ENCODE peak calls at places on chromosomes 3 and 15, in seven cellular contexts. One of them, this sample, is unnamed.

GRCh38 chr3:168616901-168617300 is 521.2 kb upstream of the GOLIM4 start:
- DNase-seq in A549: no peak
- DNase-seq in left ventricle myocardium inferior: no peak
- DNase-seq in fibroblast of mammary gland: no peak
- DNase-seq in pancreas: no peak
- DNase-seq in GM12878: no peak
- DNase-seq in heart left ventricle: no peak
- DNase-seq in this sample: no peak

GRCh38 chr3:183845090-183845489 is 19.7 kb upstream of the MAP6D1 start:
- DNase-seq in pancreas: no peak
- DNase-seq in GM12878: no peak
- DNase-seq in A549: no peak
- DNase-seq in fibroblast of mammary gland: no peak
- DNase-seq in left ventricle myocardium inferior: no peak
- DNase-seq in heart left ventricle: no peak
- DNase-seq in this sample: no peak

GRCh38 chr3:40258555-40258954 is 51.0 kb upstream of the EIF1B start:
- DNase-seq in GM12878: no peak
- DNase-seq in heart left ventricle: no peak
- DNase-seq in fibroblast of mammary gland: peak
- DNase-seq in pancreas: no peak
- DNase-seq in left ventricle myocardium inferior: no peak
- DNase-seq in A549: peak
- DNase-seq in this sample: peak

GRCh38 chr15:57640935-57641682 is 49.4 kb downstream of the MYZAP start:
- DNase-seq in pancreas: no peak
- DNase-seq in fibroblast of mammary gland: peak
- DNase-seq in GM12878: no peak
- DNase-seq in A549: peak
- DNase-seq in heart left ventricle: no peak
- DNase-seq in left ventricle myocardium inferior: no peak
- DNase-seq in this sample: peak

GRCh38 chr3:143101792-143102381 is 17.7 kb upstream of the CHST2 start:
- DNase-seq in GM12878: no peak
- DNase-seq in pancreas: no peak
- DNase-seq in heart left ventricle: no peak
- DNase-seq in A549: no peak
- DNase-seq in left ventricle myocardium inferior: no peak
- DNase-seq in fibroblast of mammary gland: no peak
- DNase-seq in this sample: no peak

GRCh38 chr15:85024509-85025336 is 43.1 kb downstream of the PDE8A start:
- DNase-seq in A549: peak
- DNase-seq in GM12878: no peak
- DNase-seq in heart left ventricle: no peak
- DNase-seq in fibroblast of mammary gland: peak
- DNase-seq in pancreas: no peak
- DNase-seq in left ventricle myocardium inferior: no peak
- DNase-seq in this sample: no peak

GRCh38 chr3:72797773-72798543 is 50.3 kb downstream of the SHQ1 start:
- DNase-seq in GM12878: no peak
- DNase-seq in fibroblast of mammary gland: peak
- DNase-seq in heart left ventricle: peak
- DNase-seq in pancreas: peak
- DNase-seq in A549: no peak
- DNase-seq in left ventricle myocardium inferior: peak
- DNase-seq in this sample: no peak

GRCh38 chr3:28835751-28836150 is 445.1 kb upstream of the RBMS3 start:
- DNase-seq in GM12878: no peak
- DNase-seq in fibroblast of mammary gland: no peak
- DNase-seq in heart left ventricle: no peak
- DNase-seq in pancreas: peak
- DNase-seq in A549: no peak
- DNase-seq in left ventricle myocardium inferior: no peak
- DNase-seq in this sample: no peak

GRCh38 chr3:128804017-128804816 is 75.2 kb upstream of the ACAD9 start:
- DNase-seq in left ventricle myocardium inferior: no peak
- DNase-seq in fibroblast of mammary gland: peak
- DNase-seq in pancreas: no peak
- DNase-seq in A549: no peak
- DNase-seq in GM12878: peak
- DNase-seq in heart left ventricle: no peak
- DNase-seq in this sample: no peak

GRCh38 chr15:40328176-40328575 is 4.7 kb downstream of the INAFM2 start:
- DNase-seq in heart left ventricle: no peak
- DNase-seq in fibroblast of mammary gland: no peak
- DNase-seq in pancreas: no peak
- DNase-seq in A549: no peak
- DNase-seq in GM12878: no peak
- DNase-seq in left ventricle myocardium inferior: no peak
- DNase-seq in this sample: no peak

GRCh38 chr3:129505341-129505740 is 23.1 kb upstream of the RHO start:
- DNase-seq in left ventricle myocardium inferior: no peak
- DNase-seq in fibroblast of mammary gland: no peak
- DNase-seq in A549: no peak
- DNase-seq in heart left ventricle: no peak
- DNase-seq in GM12878: no peak
- DNase-seq in pancreas: no peak
- DNase-seq in this sample: no peak

GRCh38 chr3:23952646-23953045 is 7.6 kb downstream of the NR1D2 start:
- DNase-seq in GM12878: peak
- DNase-seq in fibroblast of mammary gland: peak
- DNase-seq in pancreas: no peak
- DNase-seq in heart left ventricle: no peak
- DNase-seq in left ventricle myocardium inferior: no peak
- DNase-seq in A549: no peak
- DNase-seq in this sample: no peak
- H3K4me3 ChIP-seq in GM12878: peak
- H3K4me3 ChIP-seq in fibroblast of mammary gland: no peak
- H3K4me3 ChIP-seq in pancreas: no peak
- H3K4me3 ChIP-seq in heart left ventricle: no peak
- H3K4me3 ChIP-seq in left ventricle myocardium inferior: no peak
- H3K4me3 ChIP-seq in A549: no peak
- H3K4me3 ChIP-seq in this sample: no peak

DNA sequence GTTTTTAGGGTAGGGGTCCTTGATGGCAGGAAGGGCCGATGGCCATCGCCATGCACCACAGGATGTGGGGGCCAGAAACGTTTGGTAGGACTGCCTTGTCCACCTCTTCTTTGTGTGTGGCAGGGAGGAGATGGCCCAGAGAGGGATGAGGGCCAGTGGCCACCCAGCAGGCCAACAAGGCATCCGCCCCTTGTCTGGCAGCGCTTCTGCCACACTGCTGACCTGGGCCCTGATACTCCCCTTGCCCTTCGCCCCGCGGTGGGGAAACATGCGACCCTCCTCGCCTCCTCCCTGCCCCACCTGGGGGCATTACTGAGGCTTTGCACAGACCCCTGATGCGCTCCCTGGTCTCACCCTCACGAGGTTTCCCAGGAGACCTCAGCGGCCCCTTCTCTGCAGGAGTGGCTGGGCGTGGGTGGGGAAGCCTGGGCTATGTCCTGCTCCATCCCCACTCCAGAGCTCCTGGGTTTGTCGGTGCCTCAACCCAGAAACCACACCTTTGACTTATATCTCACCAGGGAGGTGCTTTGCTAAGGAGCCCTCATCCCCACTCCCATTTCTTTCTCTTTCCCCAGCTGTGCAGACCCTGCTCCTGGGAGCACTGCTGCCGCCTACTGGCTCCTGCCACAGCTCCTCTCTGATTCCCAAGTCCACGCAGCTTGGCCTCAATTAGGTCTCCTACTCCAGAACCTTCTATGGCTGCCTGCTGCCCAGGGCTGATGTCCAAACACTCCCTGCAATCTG is 38.7 kb downstream of the FEM1B start:
- DNase-seq in left ventricle myocardium inferior: no peak
- DNase-seq in heart left ventricle: no peak
- DNase-seq in pancreas: no peak
- DNase-seq in fibroblast of mammary gland: no peak
- DNase-seq in GM12878: no peak
- DNase-seq in A549: peak
- DNase-seq in this sample: no peak
- TF ChIP-seq CTCF in left ventricle myocardium inferior: no peak
- TF ChIP-seq CTCF in heart left ventricle: no peak
- TF ChIP-seq CTCF in pancreas: no peak
- TF ChIP-seq CTCF in fibroblast of mammary gland: peak
- TF ChIP-seq CTCF in GM12878: peak
- TF ChIP-seq CTCF in A549: peak
- TF ChIP-seq CTCF in this sample: no peak

GRCh38 chr3:160885791-160886286 is 129.8 kb downstream of the PPM1L start:
- DNase-seq in pancreas: peak
- DNase-seq in left ventricle myocardium inferior: peak
- DNase-seq in fibroblast of mammary gland: peak
- DNase-seq in GM12878: peak
- DNase-seq in A549: no peak
- DNase-seq in heart left ventricle: peak
- DNase-seq in this sample: no peak
- H3K4me3 ChIP-seq in pancreas: no peak
- H3K4me3 ChIP-seq in left ventricle myocardium inferior: no peak
- H3K4me3 ChIP-seq in fibroblast of mammary gland: no peak
- H3K4me3 ChIP-seq in GM12878: no peak
- H3K4me3 ChIP-seq in A549: no peak
- H3K4me3 ChIP-seq in heart left ventricle: no peak
- H3K4me3 ChIP-seq in this sample: no peak

DNA sequence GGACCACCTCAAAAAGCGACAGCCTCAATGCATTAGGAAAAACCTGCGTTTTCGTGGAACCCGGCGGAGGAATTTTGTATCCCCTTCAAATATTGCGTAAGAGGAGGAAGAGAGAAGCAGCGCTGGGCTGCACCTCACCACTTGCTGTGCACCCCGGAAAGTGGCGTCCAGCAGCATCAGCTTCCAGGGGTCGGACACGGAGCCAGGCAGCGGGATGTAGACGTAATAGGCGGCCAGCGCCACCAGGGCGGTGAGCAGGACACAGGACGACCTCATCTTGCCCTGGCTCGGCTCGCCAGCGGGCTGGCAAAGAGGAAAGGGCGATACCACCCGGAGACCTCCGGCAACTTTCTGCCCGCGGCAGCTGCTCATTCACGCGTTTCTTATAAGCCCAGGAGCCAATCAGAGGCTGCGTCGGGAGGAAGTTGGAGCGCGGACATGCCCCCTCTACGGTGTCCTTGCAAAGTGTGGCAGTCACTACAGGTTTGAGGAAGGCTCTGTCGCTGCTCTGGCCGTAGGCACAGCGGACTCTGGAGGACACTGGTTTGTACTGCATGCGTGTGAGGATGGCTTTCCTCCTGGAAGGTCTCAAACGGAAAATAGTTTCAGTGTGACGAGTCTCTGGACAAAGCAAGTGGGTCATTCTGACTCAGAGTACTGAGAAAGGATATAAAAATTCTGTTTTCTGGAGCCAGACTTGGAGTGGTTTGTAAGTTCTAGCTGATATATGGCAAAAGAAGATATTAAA is at the start of gene NCEH1:
- DNase-seq in A549: peak
- DNase-seq in fibroblast of mammary gland: peak
- DNase-seq in left ventricle myocardium inferior: peak
- DNase-seq in pancreas: peak
- DNase-seq in GM12878: peak
- DNase-seq in heart left ventricle: peak
- DNase-seq in this sample: peak
- TF ChIP-seq CTCF in A549: peak
- TF ChIP-seq CTCF in fibroblast of mammary gland: peak
- TF ChIP-seq CTCF in left ventricle myocardium inferior: peak
- TF ChIP-seq CTCF in pancreas: peak
- TF ChIP-seq CTCF in GM12878: peak
- TF ChIP-seq CTCF in heart left ventricle: peak
- TF ChIP-seq CTCF in this sample: peak

DNA sequence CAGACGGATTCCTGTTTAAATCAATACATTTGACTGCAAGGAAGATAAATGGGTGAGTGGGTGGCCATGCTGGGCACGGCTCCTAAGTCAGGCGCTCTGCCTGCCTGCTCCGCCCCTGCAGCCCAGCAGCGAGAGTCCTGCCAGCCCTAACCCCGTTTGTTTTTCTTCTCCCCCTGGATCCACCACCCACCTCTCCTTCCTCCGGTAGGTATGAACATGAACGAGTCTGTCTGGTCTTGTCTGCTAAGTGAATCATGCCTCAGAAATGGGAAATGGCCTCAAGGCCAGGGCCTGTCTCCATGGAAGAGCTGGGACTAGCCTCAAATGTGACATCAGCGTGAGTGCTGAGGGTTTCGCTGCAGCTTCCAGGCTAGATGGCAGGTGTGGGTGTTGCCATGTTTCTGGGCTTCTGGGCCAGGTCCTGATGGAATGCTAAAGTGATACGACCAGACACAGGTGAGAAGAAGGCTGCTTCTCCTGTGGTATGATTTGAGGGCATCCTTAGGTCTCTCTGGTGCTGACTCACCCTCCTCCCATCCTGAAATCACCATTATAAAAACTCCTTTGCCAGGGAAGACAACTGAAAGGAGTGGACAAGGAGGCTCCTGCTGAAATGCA is 5.6 kb upstream of the FEM1B start:
- DNase-seq in heart left ventricle: no peak
- DNase-seq in A549: peak
- DNase-seq in pancreas: no peak
- DNase-seq in GM12878: no peak
- DNase-seq in left ventricle myocardium inferior: no peak
- DNase-seq in fibroblast of mammary gland: peak
- DNase-seq in this sample: no peak
- H3K4me3 ChIP-seq in heart left ventricle: no peak
- H3K4me3 ChIP-seq in A549: peak
- H3K4me3 ChIP-seq in pancreas: no peak
- H3K4me3 ChIP-seq in GM12878: no peak
- H3K4me3 ChIP-seq in left ventricle myocardium inferior: no peak
- H3K4me3 ChIP-seq in fibroblast of mammary gland: peak
- H3K4me3 ChIP-seq in this sample: peak

GRCh38 chr3:69197455-69197854 is 75.1 kb upstream of the LMOD3 start:
- DNase-seq in left ventricle myocardium inferior: no peak
- DNase-seq in heart left ventricle: no peak
- DNase-seq in A549: no peak
- DNase-seq in GM12878: no peak
- DNase-seq in fibroblast of mammary gland: no peak
- DNase-seq in pancreas: no peak
- DNase-seq in this sample: no peak
- TF ChIP-seq CTCF in left ventricle myocardium inferior: no peak
- TF ChIP-seq CTCF in heart left ventricle: no peak
- TF ChIP-seq CTCF in A549: no peak
- TF ChIP-seq CTCF in GM12878: no peak
- TF ChIP-seq CTCF in fibroblast of mammary gland: no peak
- TF ChIP-seq CTCF in pancreas: no peak
- TF ChIP-seq CTCF in this sample: no peak

DNA sequence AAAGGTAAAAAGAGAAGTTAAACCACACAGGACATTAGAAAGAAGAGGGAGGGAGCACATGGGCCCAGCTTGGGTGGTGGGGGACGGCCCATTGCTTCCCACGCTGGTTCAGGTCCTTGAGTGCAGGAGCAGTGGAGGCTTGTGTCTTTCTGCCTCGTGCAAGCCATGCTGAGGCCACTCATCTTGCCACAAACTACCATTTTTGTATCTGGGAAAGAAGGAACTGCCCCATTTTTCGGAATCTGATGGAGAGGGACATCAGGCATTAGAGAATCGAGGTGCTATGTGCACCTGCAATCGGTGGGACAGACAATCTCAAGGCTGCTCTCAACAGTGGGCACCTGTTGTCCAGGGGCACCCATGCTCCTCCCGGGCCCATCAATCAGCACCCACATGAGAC is 234.5 kb downstream of the KLF13 start:
- DNase-seq in left ventricle myocardium inferior: no peak
- DNase-seq in pancreas: no peak
- DNase-seq in A549: no peak
- DNase-seq in fibroblast of mammary gland: no peak
- DNase-seq in heart left ventricle: no peak
- DNase-seq in GM12878: no peak
- DNase-seq in this sample: no peak
- H3K4me3 ChIP-seq in left ventricle myocardium inferior: no peak
- H3K4me3 ChIP-seq in pancreas: no peak
- H3K4me3 ChIP-seq in A549: no peak
- H3K4me3 ChIP-seq in fibroblast of mammary gland: no peak
- H3K4me3 ChIP-seq in heart left ventricle: no peak
- H3K4me3 ChIP-seq in GM12878: no peak
- H3K4me3 ChIP-seq in this sample: no peak

This sample was measured in AG09309.